ENCODE peak calls at places on chromosome 15, in eight cellular contexts. One of them, this sample, is unnamed.
A peak's percentile ranks its signal among the peaks of the same experiment; 100 is the strongest.

GRCh38 chr15:81480645-81481053 is 106.6 kb upstream of the TMC3 start:
- DNase-seq in epithelial cell of esophagus: peak; percentile 67
- DNase-seq in anterior cingulate cortex: no peak
- DNase-seq in AG08396: peak; percentile 24
- DNase-seq in H9: peak; percentile 45
- DNase-seq in MCF 10A: peak; percentile 62
- DNase-seq in NCI-H1417: peak; percentile 48
- DNase-seq in stimulated activated CD8-positive, alpha-beta memory T cell treated with anti-CD3 and anti-CD28 coated beads, Interleukin-15, amount 100 ng/mL, for 1 hour: no peak
- DNase-seq in this sample: peak; percentile 40

GRCh38 chr15:69454953-69455352 is 2.3 kb downstream of the RPLP1 start:
- DNase-seq in epithelial cell of esophagus: no peak
- DNase-seq in anterior cingulate cortex: no peak
- DNase-seq in AG08396: no peak
- DNase-seq in H9: no peak
- DNase-seq in MCF 10A: no peak
- DNase-seq in NCI-H1417: no peak
- DNase-seq in stimulated activated CD8-positive, alpha-beta memory T cell treated with anti-CD3 and anti-CD28 coated beads, Interleukin-15, amount 100 ng/mL, for 1 hour: no peak
- DNase-seq in this sample: no peak

GRCh38 chr15:90571063-90571541 is 41.4 kb downstream of the CRTC3 start:
- DNase-seq in epithelial cell of esophagus: peak; percentile 19
- DNase-seq in anterior cingulate cortex: peak; percentile 19
- DNase-seq in AG08396: no peak
- DNase-seq in H9: no peak
- DNase-seq in MCF 10A: peak; percentile 51
- DNase-seq in NCI-H1417: no peak
- DNase-seq in stimulated activated CD8-positive, alpha-beta memory T cell treated with anti-CD3 and anti-CD28 coated beads, Interleukin-15, amount 100 ng/mL, for 1 hour: no peak
- DNase-seq in this sample: no peak

GRCh38 chr15:74869726-74870407 is 3.3 kb downstream of the SCAMP2 start:
- DNase-seq in epithelial cell of esophagus: no peak
- DNase-seq in anterior cingulate cortex: peak; percentile 28
- DNase-seq in AG08396: peak; percentile 41
- DNase-seq in H9: no peak
- DNase-seq in MCF 10A: no peak
- DNase-seq in NCI-H1417: no peak
- DNase-seq in stimulated activated CD8-positive, alpha-beta memory T cell treated with anti-CD3 and anti-CD28 coated beads, Interleukin-15, amount 100 ng/mL, for 1 hour: no peak
- DNase-seq in this sample: no peak

GRCh38 chr15:89680282-89680873 is 1.2 kb upstream of the PLIN1 start:
- DNase-seq in epithelial cell of esophagus: no peak
- DNase-seq in anterior cingulate cortex: peak; percentile 39
- DNase-seq in AG08396: peak; percentile 63
- DNase-seq in H9: no peak
- DNase-seq in MCF 10A: peak; percentile 94
- DNase-seq in NCI-H1417: no peak
- DNase-seq in stimulated activated CD8-positive, alpha-beta memory T cell treated with anti-CD3 and anti-CD28 coated beads, Interleukin-15, amount 100 ng/mL, for 1 hour: no peak
- DNase-seq in this sample: peak; percentile 75

GRCh38 chr15:52727825-52728224 is 48.6 kb upstream of the ATOSA start:
- DNase-seq in epithelial cell of esophagus: no peak
- DNase-seq in anterior cingulate cortex: no peak
- DNase-seq in AG08396: no peak
- DNase-seq in H9: no peak
- DNase-seq in MCF 10A: no peak
- DNase-seq in NCI-H1417: no peak
- DNase-seq in stimulated activated CD8-positive, alpha-beta memory T cell treated with anti-CD3 and anti-CD28 coated beads, Interleukin-15, amount 100 ng/mL, for 1 hour: no peak
- DNase-seq in this sample: peak; percentile 62

GRCh38 chr15:49904296-49904695 is 214.7 kb downstream of the ATP8B4 start:
- DNase-seq in epithelial cell of esophagus: no peak
- DNase-seq in anterior cingulate cortex: no peak
- DNase-seq in AG08396: no peak
- DNase-seq in H9: no peak
- DNase-seq in MCF 10A: no peak
- DNase-seq in NCI-H1417: no peak
- DNase-seq in stimulated activated CD8-positive, alpha-beta memory T cell treated with anti-CD3 and anti-CD28 coated beads, Interleukin-15, amount 100 ng/mL, for 1 hour: no peak
- DNase-seq in this sample: no peak

GRCh38 chr15:65824031-65824743 is 32.1 kb upstream of the DENND4A start:
- DNase-seq in epithelial cell of esophagus: peak; percentile 68
- DNase-seq in anterior cingulate cortex: no peak
- DNase-seq in AG08396: peak; percentile 58
- DNase-seq in H9: peak; percentile 82
- DNase-seq in MCF 10A: peak; percentile 76
- DNase-seq in NCI-H1417: peak; percentile 23
- DNase-seq in stimulated activated CD8-positive, alpha-beta memory T cell treated with anti-CD3 and anti-CD28 coated beads, Interleukin-15, amount 100 ng/mL, for 1 hour: no peak
- DNase-seq in this sample: peak; percentile 75

GRCh38 chr15:29242466-29243242 is 27.0 kb downstream of the NSMCE3 start:
- DNase-seq in epithelial cell of esophagus: no peak
- DNase-seq in anterior cingulate cortex: peak; percentile 34
- DNase-seq in AG08396: peak; percentile 16
- DNase-seq in H9: no peak
- DNase-seq in MCF 10A: no peak
- DNase-seq in NCI-H1417: no peak
- DNase-seq in stimulated activated CD8-positive, alpha-beta memory T cell treated with anti-CD3 and anti-CD28 coated beads, Interleukin-15, amount 100 ng/mL, for 1 hour: no peak
- DNase-seq in this sample: no peak

GRCh38 chr15:62147149-62148013 is 17.7 kb downstream of the C2CD4B start:
- DNase-seq in epithelial cell of esophagus: no peak
- DNase-seq in anterior cingulate cortex: no peak
- DNase-seq in AG08396: no peak
- DNase-seq in H9: no peak
- DNase-seq in MCF 10A: no peak
- DNase-seq in NCI-H1417: no peak
- DNase-seq in stimulated activated CD8-positive, alpha-beta memory T cell treated with anti-CD3 and anti-CD28 coated beads, Interleukin-15, amount 100 ng/mL, for 1 hour: no peak
- DNase-seq in this sample: no peak

GRCh38 chr15:66238318-66238717 is 15.2 kb downstream of the MEGF11 start:
- DNase-seq in epithelial cell of esophagus: no peak
- DNase-seq in anterior cingulate cortex: no peak
- DNase-seq in AG08396: no peak
- DNase-seq in H9: no peak
- DNase-seq in MCF 10A: no peak
- DNase-seq in NCI-H1417: no peak
- DNase-seq in stimulated activated CD8-positive, alpha-beta memory T cell treated with anti-CD3 and anti-CD28 coated beads, Interleukin-15, amount 100 ng/mL, for 1 hour: no peak
- DNase-seq in this sample: no peak